ENCODE peak calls at places on chromosome 14, in six cellular contexts. W is stimulated activated CD4-positive, alpha-beta T cell treated with anti-CD3 and anti-CD28 coated beads, Interleukin-1b, Interleukin-23, amount 100 ng/mL, for 48 hours; K is MCF 10A; V is left colon; P is NCI-H226; M is astrocyte of the spinal cord. R is an unnamed sample.

GRCh38 chr14:103518416-103519042 is 4.1 kb downstream of the CKB start:
- DNase-seq in W (peak; percentile 54), P (peak; percentile 46), V (peak; percentile 84), M (no peak), K (peak; percentile 62), R (peak; percentile 48)

GRCh38 chr14:75315143-75315542 is 36.5 kb downstream of the FOS start:
- DNase-seq in M (peak; percentile 84), V (peak; percentile 18), K (peak; percentile 41), W (no peak), P (peak; percentile 42), R (peak; percentile 85)

GRCh38 chr14:51613436-51613835 is 38.3 kb upstream of the FRMD6 start:
- DNase-seq in P (no peak), K (no peak), V (no peak), W (no peak), M (no peak), R (no peak)

GRCh38 chr14:79411403-79412174 is 799.7 kb downstream of the DIO2 start:
- DNase-seq in K (no peak), P (no peak), W (no peak), V (no peak), M (peak; percentile 13), R (no peak)

GRCh38 chr14:69796797-69797500 is at the start of gene SLC10A1:
- DNase-seq in W (no peak), P (no peak), M (no peak), V (no peak), K (no peak), R (no peak)

GRCh38 chr14:101101456-101102056 is 198.0 kb upstream of the RTL1 start:
- DNase-seq in V (no peak), P (peak; percentile 85), M (no peak), K (no peak), W (no peak), R (peak; percentile 11)

GRCh38 chr14:75126679-75127473 is at the start of gene NEK9:
- DNase-seq in K (peak; percentile 88), P (peak; percentile 85), V (peak; percentile 91), M (peak; percentile 86), W (peak; percentile 91), R (peak; percentile 80)

GRCh38 chr14:78608998-78609787 is 439.0 kb downstream of the NRXN3 start:
- DNase-seq in K (no peak), P (no peak), W (no peak), M (no peak), V (no peak), R (no peak)

GRCh38 chr14:69495341-69495921 is 10.9 kb downstream of the PLEKHD1 start:
- DNase-seq in K (no peak), V (no peak), P (no peak), M (no peak), W (no peak), R (no peak)

GRCh38 chr14:64601571-64601970 is 51.8 kb downstream of the PPP1R36 start:
- DNase-seq in W (no peak), K (no peak), P (no peak), M (no peak), V (no peak), R (no peak)

GRCh38 chr14:88541324-88541723 is 13.5 kb downstream of the PTPN21 start:
- DNase-seq in P (peak; percentile 43), K (no peak), V (no peak), M (no peak), W (no peak), R (no peak)

GRCh38 chr14:53004976-53005375 is 54.1 kb upstream of the FERMT2 start:
- DNase-seq in M (no peak), P (peak; percentile 5), K (no peak), V (no peak), W (no peak), R (peak; percentile 18)

GRCh38 chr14:102279688-102280348 is 25.1 kb downstream of the MOK start:
- DNase-seq in M (peak; percentile 97), V (no peak), P (peak; percentile 99), K (peak; percentile 99), W (peak; percentile 35), R (peak; percentile 99)

GRCh38 chr14:31619440-31619839 is 58.2 kb downstream of the NUBPL start:
- DNase-seq in W (no peak), M (no peak), K (no peak), V (no peak), P (no peak), R (no peak)